ENCODE peak calls at places on chromosomes 11 and 22, in six cellular contexts. D is adrenal gland, X is left ventricle myocardium inferior, M is bronchial epithelial cell, H is uterus, O is ovary. L is an unnamed sample.

GRCh38 chr11:64710418-64711137 is 12.4 kb downstream of the NRXN2 start:
- DNase-seq in D (no peak), X (no peak), M (peak; percentile 43), H (no peak), O (no peak), L (no peak)

GRCh38 chr11:73750238-73750637 is 10.6 kb downstream of the RAB6A start:
- DNase-seq in D (no peak), X (no peak), M (no peak), H (no peak), O (no peak), L (no peak)

GRCh38 chr22:36461665-36462474 is 19.6 kb downstream of the TXN2 start:
- DNase-seq in D (peak; percentile 66), X (peak; percentile 38), M (peak; percentile 91), H (peak; percentile 75), O (no peak), L (no peak)

GRCh38 chr11:86571273-86571948 is 101.0 kb downstream of the ME3 start:
- DNase-seq in D (no peak), X (no peak), M (no peak), H (no peak), O (no peak), L (no peak)

GRCh38 chr11:81165164-81165563 is 1568.5 kb downstream of the FAM181B start:
- DNase-seq in D (no peak), X (no peak), M (peak; percentile 1), H (no peak), O (no peak), L (no peak)

GRCh38 chr22:50146440-50147228 is 23.9 kb upstream of the PANX2 start:
- DNase-seq in D (peak; percentile 77), X (peak; percentile 40), M (peak; percentile 55), H (peak; percentile 54), O (peak; percentile 76), L (no peak)

GRCh38 chr11:18731949-18732821 is 6.2 kb upstream of the IGSF22 start:
- DNase-seq in D (peak; percentile 63), X (peak; percentile 55), M (peak; percentile 26), H (peak; percentile 59), O (peak; percentile 73), L (no peak)

GRCh38 chr11:94586546-94586945 is 19.4 kb downstream of the PIWIL4 start:
- DNase-seq in D (no peak), X (no peak), M (no peak), H (no peak), O (no peak), L (no peak)

GRCh38 chr11:47177229-47177845 is 658 bp upstream of the ARFGAP2 start:
- DNase-seq in D (peak; percentile 77), X (peak; percentile 56), M (peak; percentile 79), H (peak; percentile 75), O (peak; percentile 72), L (no peak)

GRCh38 chr22:22687638-22688500 is 43.5 kb downstream of the GGTLC2 start:
- DNase-seq in D (peak; percentile 62), X (no peak), M (peak; percentile 53), H (no peak), O (peak; percentile 47), L (no peak)

GRCh38 chr11:1258401-1259075 is 35.7 kb downstream of the MUC5B start:
- DNase-seq in D (no peak), X (no peak), M (no peak), H (no peak), O (no peak), L (no peak)

GRCh38 chr11:1260023-1260501 is 37.2 kb downstream of the MUC5B start:
- DNase-seq in D (no peak), X (no peak), M (peak; percentile 1), H (no peak), O (no peak), L (no peak)

GRCh38 chr11:1260620-1261019 is 37.8 kb downstream of the MUC5B start:
- DNase-seq in D (no peak), X (no peak), M (no peak), H (no peak), O (peak; percentile 46), L (no peak)

GRCh38 chr11:1259076-1259461 is 36.2 kb downstream of the MUC5B start:
- DNase-seq in D (no peak), X (no peak), M (no peak), H (no peak), O (no peak), L (no peak)

DNA sequence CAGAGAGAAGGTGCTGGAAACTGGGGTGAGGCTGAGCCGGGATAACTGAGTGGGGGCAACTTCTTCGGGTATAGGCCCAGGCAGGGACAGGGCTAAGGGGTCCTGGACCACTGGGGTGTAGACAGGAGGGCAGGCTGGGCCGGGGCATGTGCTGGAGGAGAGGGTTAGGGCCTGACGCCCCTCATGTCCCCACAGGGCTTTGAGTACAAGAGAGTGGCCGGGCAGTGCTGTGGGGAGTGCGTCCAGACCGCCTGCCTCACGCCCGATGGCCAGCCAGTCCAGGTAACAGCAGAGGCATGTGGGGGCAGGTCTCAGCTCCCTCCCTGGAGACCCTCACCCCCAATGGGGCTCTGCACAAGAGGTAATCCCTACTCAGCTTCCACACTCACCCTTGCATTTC is 36.7 kb downstream of the MUC5B start:
- DNase-seq in D (no peak), X (no peak), M (no peak), H (no peak), O (no peak), L (no peak)
- TF ChIP-seq CTCF in D (no peak), X (no peak), M (no peak), H (no peak), O (no peak), L (no peak)

GRCh38 chr11:405323-405975 is 9.3 kb downstream of the SIGIRR start:
- DNase-seq in D (no peak), X (peak; percentile 53), M (no peak), H (no peak), O (peak; percentile 46), L (no peak)
- H3K4me3 ChIP-seq in D (no peak overlapping the region), X (peak overlapping the region; percentile 81), M (no peak overlapping the region), H (no peak overlapping the region), O (no peak overlapping the region), L (no peak overlapping the region)

DNA sequence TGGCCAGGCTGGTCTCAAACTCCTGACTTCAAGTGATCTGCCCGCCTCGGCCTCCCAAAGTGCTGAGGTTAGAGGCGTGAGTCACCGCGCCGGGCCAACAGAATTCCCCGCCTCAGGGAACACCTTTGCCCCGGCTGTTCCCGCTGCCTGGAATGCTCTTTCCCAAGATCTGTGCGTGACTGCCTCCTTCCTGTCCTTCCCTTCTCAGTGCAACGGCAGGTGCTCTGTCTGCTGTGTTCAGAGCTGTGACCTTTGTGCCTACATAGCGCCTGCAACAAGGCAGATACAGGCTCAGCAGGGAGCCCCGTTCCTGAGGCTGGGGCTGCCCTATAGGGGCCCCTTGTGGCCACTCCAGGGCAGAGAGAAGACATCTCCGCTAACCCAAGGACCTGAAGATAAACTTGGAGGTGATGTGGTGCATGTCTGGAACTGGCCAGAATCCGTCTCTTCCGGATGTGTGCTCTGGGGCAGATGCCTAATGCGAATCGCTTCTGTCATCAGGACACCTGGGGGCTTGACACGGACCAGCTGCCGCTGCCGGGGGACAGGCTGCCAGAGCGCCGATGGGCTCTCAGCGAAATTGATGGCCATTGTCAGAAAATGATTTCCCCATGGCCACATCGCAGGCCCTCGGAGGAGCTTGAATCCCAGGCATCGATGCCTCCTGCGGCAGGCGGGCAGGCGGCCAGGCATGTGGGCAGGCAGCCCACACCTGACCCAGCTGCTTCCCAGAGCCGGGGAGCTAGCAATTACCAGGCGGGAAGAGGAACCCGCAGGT is 43.5 kb upstream of the TCF20 start:
- DNase-seq in D (peak; percentile 44), X (peak; percentile 45), M (peak; percentile 81), H (no peak), O (no peak), L (no peak)
- TF ChIP-seq CTCF in D (peak; percentile 44), X (peak; percentile 37), M (peak; percentile 56), H (no peak), O (no peak), L (peak; percentile 33)

GRCh38 chr11:2269601-2270321 is 627 bp downstream of the ASCL2 start:
- DNase-seq in D (no peak), X (no peak), M (peak; percentile 47), H (no peak), O (peak; percentile 18), L (no peak)

GRCh38 chr11:2272241-2272945 is 2.0 kb upstream of the ASCL2 start:
- DNase-seq in D (no peak), X (no peak), M (no peak), H (peak; percentile 11), O (peak; percentile 9), L (no peak)

GRCh38 chr11:2270322-2271076 is at the start of gene ASCL2:
- DNase-seq in D (no peak), X (no peak), M (no peak), H (no peak), O (peak; percentile 7), L (no peak)

GRCh38 chr11:2271327-2272240 is 1.2 kb upstream of the ASCL2 start:
- DNase-seq in D (no peak), X (no peak), M (no peak), H (no peak), O (peak; percentile 6), L (no peak)

GRCh38 chr11:2271077-2271326 is 614 bp upstream of the ASCL2 start:
- DNase-seq in D (no peak), X (peak; percentile 42), M (no peak), H (no peak), O (peak; percentile 5), L (no peak)
- H3K4me3 ChIP-seq in D (no peak overlapping the region), X (peak overlapping the region; percentile 64), M (peak overlapping the region; percentile 41), H (no peak overlapping the region), O (no peak overlapping the region), L (no peak overlapping the region)

DNA sequence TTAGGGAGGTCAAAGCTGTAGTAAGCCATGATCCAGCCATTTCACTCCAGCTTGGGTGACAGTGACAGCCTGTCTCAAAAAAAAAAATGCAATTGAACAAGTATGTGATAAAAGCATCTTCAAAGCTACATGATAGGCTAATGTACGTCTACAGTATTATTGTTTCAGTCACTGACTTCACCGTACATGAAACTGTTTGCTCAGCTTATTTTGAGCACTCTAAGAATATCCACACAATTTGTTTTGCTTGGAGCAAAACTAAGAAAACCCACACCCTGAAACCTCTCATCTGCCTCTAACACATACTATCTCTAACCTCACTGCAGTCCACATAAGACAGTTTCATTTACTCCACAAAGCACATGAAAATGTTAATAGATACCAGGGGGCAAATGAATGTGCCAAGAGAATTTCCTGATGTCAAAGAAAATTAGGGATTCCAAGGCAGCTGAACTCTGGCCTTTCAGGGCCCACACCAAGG is 60.7 kb downstream of the KCNA4 start:
- DNase-seq in D (no peak), X (no peak), M (no peak), H (no peak), O (no peak), L (no peak)
- TF ChIP-seq CTCF in D (no peak), X (no peak), M (no peak), H (no peak), O (no peak), L (no peak)

L was measured in BJ.